ENCODE peak calls at places on chromosomes 13 and 19, in five cellular contexts. One of them, this sample, is unnamed.

GRCh38 chr13:102091231-102091630 is 310.6 kb downstream of the FGF14 start:
- DNase-seq in SK-N-SH: no peak
- DNase-seq in HepG2: no peak
- DNase-seq in GM12878: no peak
- DNase-seq in K562: no peak
- DNase-seq in this sample: peak; percentile 4

GRCh38 chr13:52707375-52707774 is 32.2 kb downstream of the CNMD start:
- DNase-seq in SK-N-SH: peak; percentile 32
- DNase-seq in HepG2: no peak
- DNase-seq in GM12878: no peak
- DNase-seq in K562: no peak
- DNase-seq in this sample: no peak

GRCh38 chr13:42832341-42833153 is 51.2 kb downstream of the FAM216B start:
- DNase-seq in SK-N-SH: no peak
- DNase-seq in HepG2: peak; percentile 20
- DNase-seq in GM12878: no peak
- DNase-seq in K562: no peak
- DNase-seq in this sample: no peak

GRCh38 chr19:46288896-46289588 is 7.8 kb upstream of the HIF3A start:
- DNase-seq in SK-N-SH: no peak
- DNase-seq in HepG2: peak; percentile 36
- DNase-seq in GM12878: no peak
- DNase-seq in K562: peak; percentile 29
- DNase-seq in this sample: no peak

GRCh38 chr13:22726721-22727120 is 454.1 kb upstream of the SGCG start:
- DNase-seq in SK-N-SH: no peak
- DNase-seq in HepG2: no peak
- DNase-seq in GM12878: no peak
- DNase-seq in K562: no peak
- DNase-seq in this sample: no peak

GRCh38 chr13:77544365-77544764 is 8.9 kb downstream of the SCEL start:
- DNase-seq in SK-N-SH: peak; percentile 16
- DNase-seq in HepG2: no peak
- DNase-seq in GM12878: no peak
- DNase-seq in K562: no peak
- DNase-seq in this sample: no peak

GRCh38 chr19:50909240-50910070 is 1.7 kb downstream of the KLK4 start:
- DNase-seq in SK-N-SH: peak; percentile 83
- DNase-seq in HepG2: peak; percentile 13
- DNase-seq in GM12878: no peak
- DNase-seq in K562: peak; percentile 93
- DNase-seq in this sample: peak; percentile 85

GRCh38 chr13:106418556-106418955 is 116.9 kb downstream of the EFNB2 start:
- DNase-seq in SK-N-SH: peak; percentile 66
- DNase-seq in HepG2: no peak
- DNase-seq in GM12878: no peak
- DNase-seq in K562: no peak
- DNase-seq in this sample: no peak

GRCh38 chr13:111547726-111548273 is 227.4 kb downstream of the TEX29 start:
- DNase-seq in SK-N-SH: no peak
- DNase-seq in HepG2: no peak
- DNase-seq in GM12878: no peak
- DNase-seq in K562: no peak
- DNase-seq in this sample: no peak

GRCh38 chr13:26320766-26321165 is 66.8 kb downstream of the CDK8 start:
- DNase-seq in SK-N-SH: no peak
- DNase-seq in HepG2: no peak
- DNase-seq in GM12878: no peak
- DNase-seq in K562: no peak
- DNase-seq in this sample: no peak

DNA sequence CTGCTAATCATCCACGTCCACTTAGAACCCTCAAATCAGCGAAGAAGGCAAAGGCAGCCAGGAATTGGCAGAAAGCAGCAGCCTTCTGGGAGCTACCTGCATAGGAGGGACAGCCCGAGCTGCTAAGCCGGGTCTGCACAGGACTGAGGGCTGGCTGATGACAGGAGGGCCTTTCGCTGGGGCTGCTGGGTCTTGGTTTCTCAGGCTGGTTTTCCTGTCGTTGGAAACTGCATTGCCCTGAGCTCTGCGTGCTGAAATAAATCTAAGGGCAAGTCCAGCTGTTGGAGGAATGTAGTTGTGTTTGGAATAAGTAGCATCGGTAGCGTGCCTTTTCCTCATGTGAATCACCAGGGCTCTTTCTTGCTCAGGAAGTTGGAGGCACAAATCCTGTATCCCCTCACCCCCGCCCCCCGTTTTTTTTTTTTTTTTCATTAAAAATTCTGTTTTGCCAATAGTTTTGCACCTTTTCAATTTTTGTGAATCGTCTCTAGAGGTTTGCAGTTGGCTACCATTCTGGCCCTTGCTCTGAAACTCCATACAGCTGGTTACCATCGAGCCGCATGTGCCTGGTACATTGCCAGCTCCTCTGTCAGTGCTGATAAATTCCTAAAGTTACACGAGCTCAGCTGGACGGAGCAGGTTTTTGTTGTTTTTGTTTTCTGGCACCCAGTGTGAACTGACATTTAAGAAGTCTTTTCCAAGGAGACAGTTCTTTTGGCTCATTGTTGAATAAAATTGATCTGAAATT is 193.9 kb upstream of the RNF113B start:
- DNase-seq in SK-N-SH: no peak
- DNase-seq in HepG2: no peak
- DNase-seq in GM12878: no peak
- DNase-seq in K562: no peak
- DNase-seq in this sample: no peak
- TF ChIP-seq REST in SK-N-SH: no peak
- TF ChIP-seq REST in HepG2: no peak
- TF ChIP-seq REST in GM12878: no peak
- TF ChIP-seq REST in K562: no peak
- TF ChIP-seq REST in this sample: no peak

GRCh38 chr13:20495087-20496023 is 30.3 kb downstream of the CRYL1 start:
- DNase-seq in SK-N-SH: peak; percentile 74
- DNase-seq in HepG2: peak; percentile 66
- DNase-seq in GM12878: peak; percentile 40
- DNase-seq in K562: peak; percentile 57
- DNase-seq in this sample: peak; percentile 50
- TF ChIP-seq ZBTB33 in SK-N-SH: no peak
- TF ChIP-seq ZBTB33 in HepG2: no peak
- TF ChIP-seq ZBTB33 in GM12878: no peak
- TF ChIP-seq ZBTB33 in K562: no peak
- TF ChIP-seq ZBTB33 in this sample: no peak

GRCh38 chr13:108877300-108877699 is 247.9 kb downstream of the MYO16 start:
- DNase-seq in SK-N-SH: no peak
- DNase-seq in HepG2: no peak
- DNase-seq in GM12878: no peak
- DNase-seq in K562: no peak
- DNase-seq in this sample: no peak
- TF ChIP-seq MAX in SK-N-SH: no peak
- TF ChIP-seq MAX in HepG2: no peak
- TF ChIP-seq MAX in GM12878: no peak
- TF ChIP-seq MAX in K562: no peak
- TF ChIP-seq MAX in this sample: no peak

DNA sequence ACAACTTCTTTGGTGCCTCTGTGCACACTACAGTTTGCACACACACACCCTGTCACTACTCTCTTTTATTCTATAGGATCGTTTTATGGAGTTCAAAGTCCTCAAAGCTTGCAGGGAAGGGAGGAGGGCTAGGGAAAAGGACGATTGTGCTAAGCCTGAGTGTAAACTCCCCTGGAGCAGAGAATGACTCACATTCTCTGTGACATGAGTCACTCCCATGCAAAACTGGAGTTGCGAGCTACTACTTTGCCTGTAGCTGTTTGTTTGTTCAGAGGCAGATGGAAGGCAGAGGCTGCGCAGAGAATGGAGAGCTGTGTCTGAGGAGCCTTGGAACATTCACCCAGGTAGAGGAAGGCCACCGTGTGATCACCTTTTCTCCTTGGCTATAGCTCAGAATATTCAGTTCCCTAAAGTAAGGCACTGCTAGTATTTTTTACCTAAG is 80.5 kb upstream of the MBNL2 start:
- DNase-seq in SK-N-SH: no peak
- DNase-seq in HepG2: peak; percentile 96
- DNase-seq in GM12878: peak; percentile 23
- DNase-seq in K562: peak; percentile 78
- DNase-seq in this sample: peak; percentile 90
- TF ChIP-seq REST in SK-N-SH: peak; percentile 60
- TF ChIP-seq REST in HepG2: no peak
- TF ChIP-seq REST in GM12878: no peak
- TF ChIP-seq REST in K562: no peak
- TF ChIP-seq REST in this sample: no peak

This sample was measured in HCT116.